ENCODE peak calls at places on chromosomes 3 and 15, in seven cellular contexts. One of them, this sample, is unnamed.

GRCh38 chr3:108271626-108272025 is 24.7 kb upstream of the HHLA2 start:
- DNase-seq in epithelial cell of proximal tubule: no peak
- DNase-seq in suprapubic skin: no peak
- DNase-seq in WTC11: no peak
- DNase-seq in cardiac fibroblast: no peak
- DNase-seq in GM06990: no peak
- DNase-seq in stomach: no peak
- DNase-seq in this sample: no peak

GRCh38 chr15:61057830-61058529 is 171.1 kb downstream of the RORA start:
- DNase-seq in epithelial cell of proximal tubule: no peak
- DNase-seq in suprapubic skin: no peak
- DNase-seq in WTC11: no peak
- DNase-seq in cardiac fibroblast: peak
- DNase-seq in GM06990: no peak
- DNase-seq in stomach: no peak
- DNase-seq in this sample: no peak

GRCh38 chr3:48472923-48473616 is 26.5 kb downstream of the ATRIP start:
- DNase-seq in epithelial cell of proximal tubule: peak
- DNase-seq in suprapubic skin: peak
- DNase-seq in WTC11: peak
- DNase-seq in cardiac fibroblast: peak
- DNase-seq in GM06990: peak
- DNase-seq in stomach: peak
- DNase-seq in this sample: peak

GRCh38 chr3:171286580-171287249 is 173.5 kb downstream of the TNIK start:
- DNase-seq in epithelial cell of proximal tubule: no peak
- DNase-seq in suprapubic skin: no peak
- DNase-seq in WTC11: no peak
- DNase-seq in cardiac fibroblast: peak
- DNase-seq in GM06990: peak
- DNase-seq in stomach: no peak
- DNase-seq in this sample: no peak

GRCh38 chr3:49018707-49019006 is 277 bp upstream of the DALRD3 start:
- DNase-seq in epithelial cell of proximal tubule: no peak
- DNase-seq in suprapubic skin: no peak
- DNase-seq in WTC11: no peak
- DNase-seq in cardiac fibroblast: no peak
- DNase-seq in GM06990: no peak
- DNase-seq in stomach: no peak
- DNase-seq in this sample: no peak

GRCh38 chr3:46466871-46467403 is 2.2 kb upstream of the LTF start:
- DNase-seq in epithelial cell of proximal tubule: no peak
- DNase-seq in suprapubic skin: peak
- DNase-seq in WTC11: no peak
- DNase-seq in cardiac fibroblast: no peak
- DNase-seq in GM06990: no peak
- DNase-seq in stomach: no peak
- DNase-seq in this sample: peak

GRCh38 chr3:138608322-138609214 is at the start of gene FAIM:
- DNase-seq in epithelial cell of proximal tubule: no peak
- DNase-seq in suprapubic skin: peak
- DNase-seq in WTC11: peak
- DNase-seq in cardiac fibroblast: peak
- DNase-seq in GM06990: peak
- DNase-seq in stomach: peak
- DNase-seq in this sample: peak

GRCh38 chr15:24858737-24859601 is 95.8 kb upstream of the SNRPN start:
- DNase-seq in epithelial cell of proximal tubule: no peak
- DNase-seq in suprapubic skin: no peak
- DNase-seq in WTC11: no peak
- DNase-seq in cardiac fibroblast: peak
- DNase-seq in GM06990: no peak
- DNase-seq in stomach: no peak
- DNase-seq in this sample: peak

GRCh38 chr3:113533534-113533892 is 1.2 kb downstream of the SIDT1 start:
- DNase-seq in epithelial cell of proximal tubule: no peak
- DNase-seq in suprapubic skin: no peak
- DNase-seq in WTC11: no peak
- DNase-seq in cardiac fibroblast: no peak
- DNase-seq in GM06990: no peak
- DNase-seq in stomach: no peak
- DNase-seq in this sample: no peak

GRCh38 chr15:35740761-35741160 is 194.8 kb upstream of the DPH6 start:
- DNase-seq in epithelial cell of proximal tubule: no peak
- DNase-seq in suprapubic skin: no peak
- DNase-seq in WTC11: no peak
- DNase-seq in cardiac fibroblast: peak
- DNase-seq in GM06990: no peak
- DNase-seq in stomach: no peak
- DNase-seq in this sample: no peak

GRCh38 chr15:29054171-29055045 is 168.6 kb downstream of the APBA2 start:
- DNase-seq in epithelial cell of proximal tubule: no peak
- DNase-seq in suprapubic skin: no peak
- DNase-seq in WTC11: no peak
- DNase-seq in cardiac fibroblast: no peak
- DNase-seq in GM06990: no peak
- DNase-seq in stomach: no peak
- DNase-seq in this sample: no peak

GRCh38 chr3:81726735-81727134 is 34.7 kb downstream of the GBE1 start:
- DNase-seq in epithelial cell of proximal tubule: no peak
- DNase-seq in suprapubic skin: no peak
- DNase-seq in WTC11: no peak
- DNase-seq in cardiac fibroblast: peak
- DNase-seq in GM06990: no peak
- DNase-seq in stomach: no peak
- DNase-seq in this sample: no peak

GRCh38 chr3:118799303-118799702 is 235.3 kb downstream of the IGSF11 start:
- DNase-seq in epithelial cell of proximal tubule: no peak
- DNase-seq in suprapubic skin: no peak
- DNase-seq in WTC11: no peak
- DNase-seq in cardiac fibroblast: no peak
- DNase-seq in GM06990: no peak
- DNase-seq in stomach: no peak
- DNase-seq in this sample: no peak

GRCh38 chr15:66734961-66735908 is 33.2 kb downstream of the SMAD6 start:
- DNase-seq in epithelial cell of proximal tubule: no peak
- DNase-seq in suprapubic skin: no peak
- DNase-seq in WTC11: no peak
- DNase-seq in cardiac fibroblast: no peak
- DNase-seq in GM06990: no peak
- DNase-seq in stomach: no peak
- DNase-seq in this sample: no peak

GRCh38 chr15:100438570-100438969 is 90.2 kb downstream of the CERS3 start:
- DNase-seq in epithelial cell of proximal tubule: no peak
- DNase-seq in suprapubic skin: no peak
- DNase-seq in WTC11: no peak
- DNase-seq in cardiac fibroblast: peak
- DNase-seq in GM06990: peak
- DNase-seq in stomach: peak
- DNase-seq in this sample: no peak

GRCh38 chr15:50911641-50912040 is 3.2 kb downstream of the AP4E1 start:
- DNase-seq in epithelial cell of proximal tubule: no peak
- DNase-seq in suprapubic skin: no peak
- DNase-seq in WTC11: no peak
- DNase-seq in cardiac fibroblast: no peak
- DNase-seq in GM06990: no peak
- DNase-seq in stomach: no peak
- DNase-seq in this sample: no peak

GRCh38 chr3:24493951-24494615 is 567 bp downstream of the THRB start:
- DNase-seq in epithelial cell of proximal tubule: no peak
- DNase-seq in suprapubic skin: peak
- DNase-seq in WTC11: peak
- DNase-seq in cardiac fibroblast: peak
- DNase-seq in GM06990: no peak
- DNase-seq in stomach: peak
- DNase-seq in this sample: peak

GRCh38 chr3:151766454-151766853 is 32.7 kb downstream of the AADACL2 start:
- DNase-seq in epithelial cell of proximal tubule: no peak
- DNase-seq in suprapubic skin: no peak
- DNase-seq in WTC11: no peak
- DNase-seq in cardiac fibroblast: peak
- DNase-seq in GM06990: no peak
- DNase-seq in stomach: no peak
- DNase-seq in this sample: no peak

GRCh38 chr3:184756151-184756681 is 44.4 kb upstream of the MAGEF1 start:
- DNase-seq in epithelial cell of proximal tubule: no peak
- DNase-seq in suprapubic skin: no peak
- DNase-seq in WTC11: peak
- DNase-seq in cardiac fibroblast: no peak
- DNase-seq in GM06990: no peak
- DNase-seq in stomach: no peak
- DNase-seq in this sample: peak

DNA sequence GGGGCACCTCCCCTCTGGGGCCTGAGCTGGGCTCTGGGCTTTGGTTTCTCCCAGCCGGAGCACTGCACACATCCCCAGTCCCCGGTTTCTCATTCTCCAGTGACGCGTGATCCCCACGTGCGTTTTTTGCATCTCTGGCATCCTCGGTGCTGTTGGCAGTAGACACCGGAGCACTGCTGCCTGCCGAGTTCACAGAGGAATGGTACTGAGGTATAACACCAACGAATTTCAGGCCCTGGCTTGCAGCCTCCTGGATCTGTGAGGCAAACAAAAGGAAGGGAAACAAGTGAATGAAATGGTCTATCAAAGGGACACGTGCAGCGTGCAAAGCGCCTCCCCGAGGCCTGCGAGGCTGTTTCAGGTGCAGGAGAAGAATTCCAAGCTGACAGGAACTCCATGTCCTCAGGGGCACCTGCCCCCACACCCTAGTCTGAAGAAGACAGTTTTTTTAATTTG is 112.9 kb downstream of the OXNAD1 start:
- DNase-seq in epithelial cell of proximal tubule: no peak
- DNase-seq in suprapubic skin: no peak
- DNase-seq in WTC11: no peak
- DNase-seq in cardiac fibroblast: no peak
- DNase-seq in GM06990: no peak
- DNase-seq in stomach: no peak
- DNase-seq in this sample: no peak
- TF ChIP-seq CTCF in epithelial cell of proximal tubule: no peak
- TF ChIP-seq CTCF in suprapubic skin: no peak
- TF ChIP-seq CTCF in WTC11: no peak
- TF ChIP-seq CTCF in cardiac fibroblast: no peak
- TF ChIP-seq CTCF in GM06990: peak
- TF ChIP-seq CTCF in stomach: no peak
- TF ChIP-seq CTCF in this sample: peak

GRCh38 chr15:43186003-43186353 is 775 bp downstream of the CCNDBP1 start:
- DNase-seq in epithelial cell of proximal tubule: no peak
- DNase-seq in suprapubic skin: no peak
- DNase-seq in WTC11: no peak
- DNase-seq in cardiac fibroblast: no peak
- DNase-seq in GM06990: no peak
- DNase-seq in stomach: no peak
- DNase-seq in this sample: no peak
- TF ChIP-seq CTCF in epithelial cell of proximal tubule: no peak
- TF ChIP-seq CTCF in suprapubic skin: no peak
- TF ChIP-seq CTCF in WTC11: no peak
- TF ChIP-seq CTCF in cardiac fibroblast: no peak
- TF ChIP-seq CTCF in GM06990: no peak
- TF ChIP-seq CTCF in stomach: no peak
- TF ChIP-seq CTCF in this sample: no peak

DNA sequence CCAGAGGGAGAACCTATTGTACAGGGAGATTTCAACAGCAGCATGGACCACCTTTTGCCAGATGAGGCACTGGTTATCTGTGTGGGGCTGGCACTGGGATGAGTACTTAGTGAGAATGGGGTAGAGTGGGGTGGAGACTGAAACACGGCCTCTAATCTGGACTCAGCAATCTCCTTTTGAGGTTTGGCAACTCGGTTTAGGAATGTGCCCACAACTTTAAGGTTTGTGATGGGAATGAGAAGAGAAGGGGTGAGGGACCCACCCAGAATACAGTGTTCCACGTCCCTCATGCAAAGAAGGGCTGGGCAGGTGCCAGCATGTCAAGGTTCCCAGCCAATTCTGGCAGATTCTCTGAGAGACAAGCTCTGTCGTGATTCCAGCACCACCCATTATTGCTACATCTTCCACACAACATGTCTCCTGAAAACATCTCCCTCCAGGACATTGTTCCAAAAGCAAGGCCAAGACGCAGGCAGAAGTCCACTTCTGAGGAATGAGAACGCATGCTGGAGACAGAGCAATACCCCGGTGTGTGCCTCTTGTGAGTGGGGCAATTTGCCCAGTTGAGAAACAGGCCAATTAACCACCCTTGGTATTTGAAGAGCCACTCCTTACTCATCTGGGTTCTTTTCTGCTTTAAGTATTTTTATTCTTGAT is 37.5 kb upstream of the CCR4 start:
- DNase-seq in epithelial cell of proximal tubule: no peak
- DNase-seq in suprapubic skin: peak
- DNase-seq in WTC11: no peak
- DNase-seq in cardiac fibroblast: peak
- DNase-seq in GM06990: no peak
- DNase-seq in stomach: no peak
- DNase-seq in this sample: no peak
- TF ChIP-seq CTCF in epithelial cell of proximal tubule: no peak
- TF ChIP-seq CTCF in suprapubic skin: peak
- TF ChIP-seq CTCF in WTC11: no peak
- TF ChIP-seq CTCF in cardiac fibroblast: no peak
- TF ChIP-seq CTCF in GM06990: no peak
- TF ChIP-seq CTCF in stomach: no peak
- TF ChIP-seq CTCF in this sample: peak

GRCh38 chr3:150239764-150240163 is 168.3 kb upstream of the TSC22D2 start:
- DNase-seq in epithelial cell of proximal tubule: no peak
- DNase-seq in suprapubic skin: no peak
- DNase-seq in WTC11: no peak
- DNase-seq in cardiac fibroblast: no peak
- DNase-seq in GM06990: no peak
- DNase-seq in stomach: no peak
- DNase-seq in this sample: no peak

GRCh38 chr3:150237490-150237889 is 170.6 kb upstream of the TSC22D2 start:
- DNase-seq in epithelial cell of proximal tubule: peak
- DNase-seq in suprapubic skin: no peak
- DNase-seq in WTC11: no peak
- DNase-seq in cardiac fibroblast: peak
- DNase-seq in GM06990: no peak
- DNase-seq in stomach: no peak
- DNase-seq in this sample: no peak

GRCh38 chr3:150238043-150238802 is 169.9 kb upstream of the TSC22D2 start:
- DNase-seq in epithelial cell of proximal tubule: no peak
- DNase-seq in suprapubic skin: no peak
- DNase-seq in WTC11: no peak
- DNase-seq in cardiac fibroblast: no peak
- DNase-seq in GM06990: no peak
- DNase-seq in stomach: no peak
- DNase-seq in this sample: no peak

GRCh38 chr3:150240891-150241290 is 167.2 kb upstream of the TSC22D2 start:
- DNase-seq in epithelial cell of proximal tubule: no peak
- DNase-seq in suprapubic skin: no peak
- DNase-seq in WTC11: no peak
- DNase-seq in cardiac fibroblast: no peak
- DNase-seq in GM06990: no peak
- DNase-seq in stomach: no peak
- DNase-seq in this sample: no peak

GRCh38 chr3:150238995-150239612 is 169.0 kb upstream of the TSC22D2 start:
- DNase-seq in epithelial cell of proximal tubule: no peak
- DNase-seq in suprapubic skin: no peak
- DNase-seq in WTC11: peak
- DNase-seq in cardiac fibroblast: no peak
- DNase-seq in GM06990: no peak
- DNase-seq in stomach: peak
- DNase-seq in this sample: peak
- TF ChIP-seq CTCF in epithelial cell of proximal tubule: peak
- TF ChIP-seq CTCF in suprapubic skin: no peak
- TF ChIP-seq CTCF in WTC11: peak
- TF ChIP-seq CTCF in cardiac fibroblast: peak
- TF ChIP-seq CTCF in GM06990: peak
- TF ChIP-seq CTCF in stomach: peak
- TF ChIP-seq CTCF in this sample: peak

This sample was measured in H9.